ENCODE peak calls at places on chromosomes 12 and 14, in eight cellular contexts. One of them, this sample, is unnamed.

GRCh38 chr12:104049278-104050257 is at the start of gene GLT8D2:
- DNase-seq in HFF-Myc: peak
- DNase-seq in activated T-helper 1 cell treated with Interleukin-2 at 50 U/mL for 16 hours: no peak
- DNase-seq in pons: no peak
- DNase-seq in MG63: peak
- DNase-seq in iPS-NIHi11: peak
- DNase-seq in CD4-positive, alpha-beta T cell: no peak
- DNase-seq in left ventricle myocardium superior: peak
- DNase-seq in this sample: no peak

GRCh38 chr14:54650331-54651017 is 83.5 kb downstream of the SAMD4A start:
- DNase-seq in CD4-positive, alpha-beta T cell: no peak
- DNase-seq in pons: peak
- DNase-seq in left ventricle myocardium superior: no peak
- DNase-seq in MG63: peak
- DNase-seq in activated T-helper 1 cell treated with Interleukin-2 at 50 U/mL for 16 hours: no peak
- DNase-seq in HFF-Myc: peak
- DNase-seq in iPS-NIHi11: no peak
- DNase-seq in this sample: no peak

GRCh38 chr12:72493390-72493789 is 221.2 kb downstream of the TRHDE start:
- DNase-seq in MG63: no peak
- DNase-seq in CD4-positive, alpha-beta T cell: no peak
- DNase-seq in pons: no peak
- DNase-seq in HFF-Myc: no peak
- DNase-seq in iPS-NIHi11: no peak
- DNase-seq in activated T-helper 1 cell treated with Interleukin-2 at 50 U/mL for 16 hours: no peak
- DNase-seq in left ventricle myocardium superior: no peak
- DNase-seq in this sample: no peak

GRCh38 chr12:80364056-80364455 is 80.0 kb upstream of the PTPRQ start:
- DNase-seq in iPS-NIHi11: no peak
- DNase-seq in pons: no peak
- DNase-seq in MG63: no peak
- DNase-seq in CD4-positive, alpha-beta T cell: no peak
- DNase-seq in left ventricle myocardium superior: no peak
- DNase-seq in HFF-Myc: no peak
- DNase-seq in activated T-helper 1 cell treated with Interleukin-2 at 50 U/mL for 16 hours: no peak
- DNase-seq in this sample: no peak

GRCh38 chr12:16499617-16500016 is 106.3 kb downstream of the LMO3 start:
- DNase-seq in left ventricle myocardium superior: no peak
- DNase-seq in iPS-NIHi11: no peak
- DNase-seq in activated T-helper 1 cell treated with Interleukin-2 at 50 U/mL for 16 hours: no peak
- DNase-seq in MG63: no peak
- DNase-seq in HFF-Myc: no peak
- DNase-seq in pons: no peak
- DNase-seq in CD4-positive, alpha-beta T cell: no peak
- DNase-seq in this sample: no peak

GRCh38 chr14:94047581-94047980 is 21.4 kb downstream of the OTUB2 start:
- DNase-seq in left ventricle myocardium superior: no peak
- DNase-seq in pons: no peak
- DNase-seq in MG63: no peak
- DNase-seq in iPS-NIHi11: no peak
- DNase-seq in CD4-positive, alpha-beta T cell: no peak
- DNase-seq in activated T-helper 1 cell treated with Interleukin-2 at 50 U/mL for 16 hours: no peak
- DNase-seq in HFF-Myc: no peak
- DNase-seq in this sample: no peak

GRCh38 chr12:89918172-89918880 is 209.7 kb upstream of the ATP2B1 start:
- DNase-seq in activated T-helper 1 cell treated with Interleukin-2 at 50 U/mL for 16 hours: no peak
- DNase-seq in CD4-positive, alpha-beta T cell: no peak
- DNase-seq in pons: no peak
- DNase-seq in left ventricle myocardium superior: no peak
- DNase-seq in HFF-Myc: no peak
- DNase-seq in MG63: no peak
- DNase-seq in iPS-NIHi11: no peak
- DNase-seq in this sample: peak

GRCh38 chr12:50182461-50182860 is 15.3 kb upstream of the CERS5 start:
- DNase-seq in activated T-helper 1 cell treated with Interleukin-2 at 50 U/mL for 16 hours: no peak
- DNase-seq in pons: no peak
- DNase-seq in iPS-NIHi11: no peak
- DNase-seq in HFF-Myc: no peak
- DNase-seq in CD4-positive, alpha-beta T cell: no peak
- DNase-seq in left ventricle myocardium superior: no peak
- DNase-seq in MG63: no peak
- DNase-seq in this sample: no peak

GRCh38 chr12:51838036-51838435 is 10.5 kb downstream of the FIGNL2 start:
- DNase-seq in left ventricle myocardium superior: no peak
- DNase-seq in pons: no peak
- DNase-seq in activated T-helper 1 cell treated with Interleukin-2 at 50 U/mL for 16 hours: no peak
- DNase-seq in HFF-Myc: no peak
- DNase-seq in CD4-positive, alpha-beta T cell: no peak
- DNase-seq in MG63: no peak
- DNase-seq in iPS-NIHi11: no peak
- DNase-seq in this sample: no peak

GRCh38 chr12:66066071-66066928 is 64.2 kb downstream of the LLPH start:
- DNase-seq in iPS-NIHi11: peak
- DNase-seq in HFF-Myc: peak
- DNase-seq in MG63: peak
- DNase-seq in left ventricle myocardium superior: no peak
- DNase-seq in pons: no peak
- DNase-seq in activated T-helper 1 cell treated with Interleukin-2 at 50 U/mL for 16 hours: no peak
- DNase-seq in CD4-positive, alpha-beta T cell: no peak
- DNase-seq in this sample: no peak

This sample was measured in Peyer's patch.